ENCODE peak calls at places on chromosomes 7 and 10, in nine cellular contexts. M is 8988T; E is activated CD4-positive, CD25-positive, alpha-beta regulatory T cell; G is Daoy; X is right cardiac atrium; S is stimulated activated CD4-positive, alpha-beta T cell treated with anti-CD3 and anti-CD28 coated beads, Interleukin-2, amount 100 ng/mL, for 48 hours; F is stimulated activated CD8-positive, alpha-beta memory T cell treated with anti-CD3 and anti-CD28 coated beads, Interleukin-4, amount 100 ng/mL, for 24 hours; I is HuH-7.5; Q is thoracic aorta. W is an unnamed sample.

GRCh38 chr7:158101821-158102450 is 485.7 kb downstream of the PTPRN2 start:
- DNase-seq in Q (no peak), F (no peak), M (no peak), X (peak), S (no peak), I (no peak), E (no peak), G (no peak), W (no peak)

GRCh38 chr10:1086787-1087186 is 30.6 kb downstream of the WDR37 start:
- DNase-seq in E (no peak), S (no peak), M (no peak), F (no peak), Q (no peak), I (no peak), X (no peak), G (no peak), W (no peak)

GRCh38 chr10:130480491-130480890 is 344.3 kb downstream of the GLRX3 start:
- DNase-seq in Q (no peak), E (no peak), G (no peak), X (no peak), F (no peak), I (no peak), M (no peak), S (no peak), W (no peak)

GRCh38 chr10:115092555-115093285 is 445 bp upstream of the ATRNL1 start:
- DNase-seq in I (peak), M (peak), X (peak), E (no peak), G (peak), F (no peak), S (no peak), Q (no peak), W (no peak)

GRCh38 chr7:27160147-27160545 is 3.7 kb upstream of the HOXA7 start:
- DNase-seq in E (no peak), I (no peak), S (no peak), X (peak), F (no peak), Q (no peak), G (no peak), M (no peak), W (peak)

GRCh38 chr7:38463277-38464224 is 167.6 kb downstream of the AMPH start:
- DNase-seq in F (peak), Q (peak), I (no peak), X (peak), M (no peak), G (peak), S (peak), E (peak), W (peak)

GRCh38 chr10:20004087-20004523 is 187.9 kb downstream of the PLXDC2 start:
- DNase-seq in Q (peak), F (no peak), S (no peak), E (no peak), X (peak), G (peak), I (no peak), M (no peak), W (peak)

GRCh38 chr10:62231371-62231770 is 37.3 kb downstream of the RTKN2 start:
- DNase-seq in I (no peak), Q (no peak), X (no peak), F (no peak), S (no peak), E (no peak), G (peak), M (no peak), W (no peak)

GRCh38 chr10:1177936-1178335 is 121.8 kb downstream of the WDR37 start:
- DNase-seq in G (no peak), E (no peak), Q (no peak), I (no peak), F (no peak), S (no peak), X (peak), M (no peak), W (no peak)

GRCh38 chr10:30447125-30447799 is 13.3 kb downstream of the MAP3K8 start:
- DNase-seq in Q (no peak), I (no peak), S (no peak), M (no peak), X (no peak), F (no peak), G (no peak), E (no peak), W (no peak)

GRCh38 chr7:73707045-73707631 is 12.3 kb downstream of the STX1A start:
- DNase-seq in Q (no peak), E (peak), M (no peak), I (no peak), F (no peak), S (no peak), G (peak), X (peak), W (peak)

GRCh38 chr7:137962875-137963507 is 38.9 kb downstream of the CREB3L2 start:
- DNase-seq in X (no peak), Q (no peak), M (no peak), E (no peak), I (no peak), F (no peak), S (no peak), G (no peak), W (no peak)

GRCh38 chr7:116242177-116242576 is 31.8 kb downstream of the TES start:
- DNase-seq in M (no peak), I (no peak), Q (no peak), G (no peak), S (no peak), X (no peak), F (no peak), E (no peak), W (no peak)

GRCh38 chr7:121473645-121474300 is 77.7 kb upstream of the FAM3C start:
- DNase-seq in F (no peak), Q (no peak), I (no peak), S (no peak), M (no peak), G (no peak), E (no peak), X (no peak), W (no peak)

GRCh38 chr7:116348356-116348755 is 138.0 kb downstream of the TES start:
- DNase-seq in I (no peak), S (no peak), M (no peak), E (no peak), F (no peak), Q (no peak), X (no peak), G (no peak), W (no peak)

GRCh38 chr10:32210306-32211045 is 136.5 kb downstream of the EPC1 start:
- DNase-seq in M (peak), E (no peak), S (no peak), I (peak), G (peak), Q (no peak), F (no peak), X (no peak), W (no peak)

GRCh38 chr10:86295351-86295750 is 71.2 kb downstream of the GRID1 start:
- DNase-seq in E (no peak), I (no peak), F (no peak), M (no peak), Q (no peak), G (no peak), X (no peak), S (no peak), W (no peak)

GRCh38 chr10:53023411-53023810 is 250.8 kb upstream of the MBL2 start:
- DNase-seq in I (no peak), Q (no peak), M (no peak), F (no peak), S (no peak), E (no peak), G (no peak), X (no peak), W (no peak)

GRCh38 chr7:118129037-118129436 is 54.9 kb upstream of the LSM8 start:
- DNase-seq in G (no peak), S (no peak), M (no peak), E (no peak), I (no peak), F (no peak), Q (no peak), X (no peak), W (no peak)

GRCh38 chr10:75475470-75476182 is 44.2 kb downstream of the LRMDA start:
- DNase-seq in Q (no peak), F (no peak), E (no peak), I (no peak), G (peak), X (no peak), S (no peak), M (no peak), W (no peak)